ENCODE peak calls at places on chromosomes 13 and 19, in five cellular contexts. N is stimulated activated naive CD8-positive, alpha-beta T cell treated with anti-CD3 and anti-CD28 coated beads, Interleukin-15, Interleukin-2, amounts not matched to agents 100 U/mL and 50 U/mL, for 24 hours; F is GM20000; G is NCI-H2081; A is endothelial cell. I is an unnamed sample.

GRCh38 chr13:99981115-99982020 is at the start of gene ZIC2:
- DNase-seq in N (no peak), F (no peak), G (peak), A (peak), I (no peak)

GRCh38 chr13:53873558-53873957 is 844.9 kb downstream of the OLFM4 start:
- DNase-seq in N (no peak), F (no peak), G (peak), A (no peak), I (no peak)

GRCh38 chr19:40803857-40804782 is 5.1 kb downstream of the EGLN2 start:
- DNase-seq in N (peak), F (peak), G (no peak), A (no peak), I (peak)

GRCh38 chr19:39190768-39191167 is 6.0 kb upstream of the NCCRP1 start:
- DNase-seq in N (no peak), F (no peak), G (no peak), A (no peak), I (no peak)

GRCh38 chr13:73913043-73913740 is 221.0 kb downstream of the KLF12 start:
- DNase-seq in N (no peak), F (no peak), G (no peak), A (no peak), I (no peak)

GRCh38 chr13:25210842-25211241 is 38.8 kb upstream of the AMER2 start:
- DNase-seq in N (no peak), F (no peak), G (no peak), A (no peak), I (no peak)

GRCh38 chr13:75175575-75175974 is 306.4 kb downstream of the TBC1D4 start:
- DNase-seq in N (no peak), F (no peak), G (no peak), A (no peak), I (no peak)

GRCh38 chr13:110187501-110188161 is 119.3 kb downstream of the COL4A1 start:
- DNase-seq in N (no peak), F (no peak), G (no peak), A (no peak), I (no peak)

GRCh38 chr13:54133721-54134120 is 1105.1 kb downstream of the OLFM4 start:
- DNase-seq in N (no peak), F (no peak), G (no peak), A (no peak), I (no peak)

GRCh38 chr19:16274466-16274865 is 50.2 kb upstream of the KLF2 start:
- DNase-seq in N (no peak), F (no peak), G (no peak), A (no peak), I (no peak)

I was measured in GM13976.